ENCODE peak calls at places on chromosomes 7 and 10, in eight cellular contexts. L, Y, J, N, B, E, P and C are unnamed samples. For H3K9me2, the result is how much of the 10 kb centered on the place peaks cover.

GRCh38 chr7:117269417-117269816 is 53.4 kb downstream of the WNT2 start:
- DNase-seq in E (no peak), B (peak), Y (no peak), L (peak), J (no peak), P (no peak), N (no peak), C (peak)

GRCh38 chr7:157527235-157527634 is 190.4 kb downstream of the DNAJB6 start:
- DNase-seq in Y (no peak), J (no peak), N (no peak), B (no peak), E (no peak), P (no peak), L (no peak), C (no peak)

GRCh38 chr10:63611078-63611477 is 89.9 kb downstream of the REEP3 start:
- DNase-seq in J (no peak), Y (no peak), B (no peak), L (peak), E (no peak), N (no peak), P (no peak), C (peak)

GRCh38 chr7:135980665-135981180 is 3.6 kb upstream of the MTPN start:
- DNase-seq in B (no peak), L (peak), P (no peak), Y (peak), N (no peak), E (no peak), J (peak), C (peak)

GRCh38 chr10:89940076-89940475 is 238.7 kb downstream of the KIF20B start:
- DNase-seq in L (no peak), Y (no peak), P (no peak), E (no peak), J (no peak), B (no peak), N (no peak), C (no peak)

GRCh38 chr7:30863694-30864011 is 48.0 kb upstream of the AQP1 start:
- DNase-seq in L (no peak), J (no peak), P (no peak), E (no peak), B (no peak), N (no peak), Y (no peak), C (no peak)

GRCh38 chr10:114081911-114082583 is 38.4 kb downstream of the ADRB1 start:
- DNase-seq in P (no peak), N (no peak), E (no peak), L (no peak), Y (no peak), J (no peak), B (no peak), C (peak)

GRCh38 chr10:131858583-131859340 is 42.0 kb upstream of the PPP2R2D start:
- DNase-seq in N (no peak), L (no peak), J (no peak), Y (no peak), E (no peak), B (no peak), P (no peak), C (no peak)

GRCh38 chr10:68156373-68157185 is 47.3 kb downstream of the MYPN start:
- DNase-seq in P (peak), E (peak), L (peak), J (peak), B (peak), N (peak), Y (peak), C (peak)

GRCh38 chr7:129271500-129272355 is 46.9 kb downstream of the AHCYL2 start:
- DNase-seq in B (peak), J (peak), N (peak), Y (peak), P (peak), L (peak), E (peak), C (peak)

GRCh38 chr10:74913321-74913980 is 87.1 kb downstream of the KAT6B start:
- DNase-seq in N (no peak), L (no peak), E (no peak), Y (no peak), J (no peak), B (no peak), P (no peak), C (no peak)

GRCh38 chr7:127413962-127414361 is 21.5 kb upstream of the ZNF800 start:
- DNase-seq in N (no peak), J (peak), B (no peak), L (no peak), Y (no peak), E (no peak), P (no peak), C (no peak)

GRCh38 chr7:119935418-119936025 is 337.5 kb upstream of the KCND2 start:
- DNase-seq in J (peak), E (peak), P (peak), Y (no peak), N (peak), B (peak), L (peak), C (peak)

GRCh38 chr7:42770106-42770505 is 141.8 kb downstream of the C7orf25 start:
- DNase-seq in B (no peak), L (peak), Y (no peak), N (no peak), E (no peak), J (no peak), P (no peak), C (peak)

GRCh38 chr7:116582806-116583444 is 58.1 kb downstream of the CAV1 start:
- DNase-seq in E (no peak), P (no peak), Y (no peak), L (peak), J (no peak), N (no peak), B (no peak), C (no peak)

GRCh38 chr10:62231371-62231770 is 37.3 kb downstream of the RTKN2 start:
- DNase-seq in J (no peak), L (peak), P (no peak), N (no peak), E (no peak), Y (no peak), B (no peak), C (peak)

GRCh38 chr7:105857009-105857952 is 19.1 kb downstream of the ATXN7L1 start:
- DNase-seq in J (no peak), B (no peak), E (no peak), L (no peak), P (no peak), N (no peak), Y (no peak), C (no peak)

GRCh38 chr10:58909881-58910280 is 266.6 kb upstream of the PHYHIPL start:
- DNase-seq in N (no peak), Y (no peak), J (no peak), L (peak), E (no peak), B (no peak), P (no peak), C (no peak)

GRCh38 chr7:28440055-28440601 is 27.8 kb downstream of the CREB5 start:
- DNase-seq in Y (no peak), P (no peak), E (no peak), L (no peak), B (no peak), N (no peak), J (no peak), C (no peak)

GRCh38 chr10:93991596-93992284 is 2.0 kb upstream of the PLCE1 start:
- DNase-seq in E (peak), B (peak), L (peak), J (no peak), N (no peak), P (peak), Y (peak), C (peak)

GRCh38 chr7:128697301-128697905 is 25.3 kb downstream of the GARIN1A start:
- DNase-seq in N (peak), B (no peak), Y (peak), E (peak), L (peak), J (peak), P (peak), C (no peak)

GRCh38 chr10:118545381-118545780 is 50.1 kb downstream of the PRLHR start:
- DNase-seq in B (no peak), L (no peak), P (no peak), N (no peak), E (no peak), Y (no peak), J (no peak), C (no peak)

GRCh38 chr10:15426558-15426957 is 55.5 kb upstream of the FAM171A1 start:
- DNase-seq in E (no peak), B (no peak), J (no peak), Y (no peak), P (no peak), N (no peak), L (no peak), C (no peak)

GRCh38 chr10:102652170-102652926 is 8.1 kb downstream of the TRIM8 start:
- DNase-seq in B (no peak), P (no peak), E (no peak), N (no peak), J (peak), L (no peak), Y (no peak), C (no peak)

GRCh38 chr7:142463401-142463850 is 205.6 kb upstream of the PRSS58 start:
- DNase-seq in L (peak), J (no peak), B (no peak), P (no peak), N (no peak), Y (no peak), E (no peak), C (no peak)

GRCh38 chr10:70448236-70448635 is 6.8 kb upstream of the NODAL start:
- DNase-seq in J (no peak), B (no peak), Y (no peak), N (no peak), L (no peak), P (no peak), E (no peak), C (no peak)

GRCh38 chr10:22677333-22677732 is 37.0 kb downstream of the PIP4K2A start:
- DNase-seq in J (no peak), Y (no peak), N (no peak), P (no peak), L (no peak), B (no peak), E (no peak), C (no peak)

GRCh38 chr10:6348091-6348862 is 145.5 kb downstream of the PFKFB3 start:
- DNase-seq in L (peak), P (no peak), E (no peak), B (no peak), Y (no peak), J (peak), N (no peak), C (no peak)

GRCh38 chr10:132820056-132820455 is 34.1 kb upstream of the NKX6-2 start:
- DNase-seq in E (no peak), Y (no peak), B (no peak), J (no peak), N (no peak), P (no peak), L (no peak), C (no peak)

GRCh38 chr7:78221961-78222751 is 423.6 kb downstream of the PHTF2 start:
- DNase-seq in E (no peak), N (no peak), B (no peak), Y (no peak), J (peak), P (no peak), L (peak), C (no peak)

GRCh38 chr7:157936976-157937375 is 600.2 kb downstream of the DNAJB6 start:
- DNase-seq in J (no peak), L (no peak), B (no peak), Y (no peak), N (no peak), E (no peak), P (no peak), C (no peak)

GRCh38 chr10:121596668-121597503 is 1.4 kb downstream of the FGFR2 start:
- DNase-seq in L (peak), Y (no peak), B (no peak), E (peak), N (no peak), J (no peak), P (peak), C (no peak)

GRCh38 chr10:121597504-121598241 is 571 bp downstream of the FGFR2 start:
- DNase-seq in J (no peak), E (peak), N (peak), B (no peak), L (no peak), Y (no peak), P (peak), C (no peak)

GRCh38 chr10:121594623-121595320 is 3.5 kb downstream of the FGFR2 start:
- DNase-seq in E (no peak), L (peak), Y (no peak), P (no peak), B (no peak), N (no peak), J (no peak), C (no peak)

GRCh38 chr10:121595321-121595805 is 2.9 kb downstream of the FGFR2 start:
- DNase-seq in L (peak), E (no peak), J (no peak), Y (no peak), P (no peak), B (no peak), N (no peak), C (no peak)

DNA sequence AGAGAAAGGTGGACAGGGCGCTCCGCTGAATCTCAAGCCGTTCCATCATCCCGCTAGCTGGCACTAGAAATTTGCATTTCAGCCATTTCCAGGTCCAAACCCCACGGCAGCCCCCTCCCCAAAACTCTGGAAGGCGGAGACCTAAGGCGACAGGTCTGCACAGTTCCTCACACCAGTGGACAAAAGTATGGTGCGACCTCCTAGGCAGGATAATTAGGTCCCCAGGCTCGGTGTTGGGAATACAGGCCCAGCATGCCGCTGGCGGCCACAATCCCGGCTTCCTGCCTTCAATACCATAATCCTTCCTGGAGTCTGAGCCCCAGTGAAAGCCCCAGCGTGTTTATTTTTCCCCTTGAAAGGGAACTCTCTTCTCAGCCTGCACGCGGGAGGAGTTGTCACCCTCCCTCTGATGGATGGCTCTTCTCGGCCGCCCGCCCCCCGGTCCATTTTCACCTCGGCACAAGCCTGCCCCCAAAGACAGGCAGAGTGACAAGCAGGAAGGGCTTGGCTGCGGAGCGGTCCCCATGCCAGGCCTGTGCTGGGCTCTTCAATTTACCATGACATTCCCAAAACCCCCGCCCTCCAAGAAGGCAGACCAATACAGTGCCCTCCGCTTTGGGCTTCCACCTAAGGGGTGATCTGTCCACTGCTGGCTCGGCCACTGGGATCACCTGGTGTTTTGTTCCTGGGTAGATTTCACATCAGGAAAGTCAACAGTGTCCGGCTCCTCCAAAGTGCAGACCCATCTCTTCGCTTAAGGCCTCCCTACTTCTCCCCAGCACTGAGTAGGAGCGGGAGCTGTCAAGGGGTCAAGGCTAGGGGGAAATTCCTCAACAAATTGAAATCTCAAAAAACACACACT is 2.2 kb downstream of the FGFR2 start:
- DNase-seq in J (no peak), L (no peak), B (no peak), Y (no peak), P (peak), E (peak), N (no peak), C (no peak)
- H3K27ac ChIP-seq in J (no peak), L (no peak), B (no peak), Y (no peak), P (peak), E (peak), N (no peak), C (no peak)

GRCh38 chr10:2543142-2543886 is 524.0 kb upstream of the PFKP start:
- DNase-seq in E (no peak), N (no peak), L (no peak), J (no peak), Y (no peak), P (no peak), B (no peak), C (no peak)
- H3K9me2 ChIP-seq in E (under half), N (under half), L (under half), J (under half), Y (under half), P (under half), B (under half), C (under half)

DNA sequence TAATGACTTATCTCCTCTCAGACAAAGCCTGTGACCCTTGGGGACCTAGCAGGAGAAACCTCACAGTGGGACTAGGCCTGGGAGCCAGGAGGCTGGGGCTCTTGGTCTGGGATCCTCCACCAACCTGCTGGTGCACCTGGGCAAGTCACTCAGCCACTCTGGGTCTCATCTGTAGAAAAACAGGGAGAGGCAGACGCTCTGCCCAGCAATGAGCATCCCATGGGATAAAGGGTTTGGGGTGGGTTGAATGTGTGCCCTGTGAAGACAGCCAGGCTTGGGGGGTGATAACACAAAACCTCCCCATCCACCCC is 81.6 kb downstream of the ZMIZ1 start:
- DNase-seq in P (no peak), Y (no peak), E (no peak), B (no peak), L (no peak), J (no peak), N (no peak), C (no peak)
- H3K27ac ChIP-seq in P (peak), Y (peak), E (no peak), B (peak), L (peak), J (no peak), N (peak), C (peak)

GRCh38 chr10:43944742-43945730 is 296.4 kb upstream of the ZNF32 start:
- DNase-seq in B (no peak), N (no peak), Y (no peak), E (no peak), L (no peak), P (no peak), J (no peak), C (no peak)

GRCh38 chr10:43952760-43953159 is 304.1 kb upstream of the ZNF32 start:
- DNase-seq in J (no peak), L (peak), N (no peak), B (no peak), P (no peak), Y (no peak), E (no peak), C (no peak)

GRCh38 chr10:43945908-43946307 is 297.2 kb upstream of the ZNF32 start:
- DNase-seq in P (no peak), Y (no peak), L (no peak), N (no peak), E (no peak), J (no peak), B (no peak), C (no peak)

GRCh38 chr10:43946445-43946844 is 297.8 kb upstream of the ZNF32 start:
- DNase-seq in L (no peak), E (no peak), J (no peak), Y (no peak), B (no peak), N (no peak), P (no peak), C (no peak)

DNA sequence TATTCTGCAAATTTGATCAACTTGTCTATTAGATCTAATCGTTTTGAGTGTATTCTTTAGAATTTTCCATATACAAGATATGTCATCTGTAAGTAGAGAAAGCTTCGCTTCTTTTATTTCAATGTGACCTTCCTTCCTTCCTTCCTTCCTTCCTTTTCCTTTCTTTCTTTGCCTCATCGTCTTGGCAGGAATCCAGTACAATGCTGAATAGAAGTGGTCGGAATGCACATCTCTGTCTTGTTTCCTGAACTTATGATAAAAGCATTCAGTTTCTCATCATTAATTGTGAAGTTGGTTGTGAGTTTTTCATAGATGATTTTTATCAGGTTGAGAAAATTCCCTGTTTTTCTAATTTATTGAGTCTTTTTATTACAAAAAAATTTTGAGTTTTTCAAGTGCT is 300.7 kb upstream of the ZNF32 start:
- DNase-seq in Y (no peak), N (no peak), P (no peak), J (no peak), L (no peak), B (no peak), E (no peak), C (no peak)
- H3K9me2 ChIP-seq in Y (under half), N (under half), P (under half), J (under half), L (under half), B (under half), E (under half), C (under half)

DNA sequence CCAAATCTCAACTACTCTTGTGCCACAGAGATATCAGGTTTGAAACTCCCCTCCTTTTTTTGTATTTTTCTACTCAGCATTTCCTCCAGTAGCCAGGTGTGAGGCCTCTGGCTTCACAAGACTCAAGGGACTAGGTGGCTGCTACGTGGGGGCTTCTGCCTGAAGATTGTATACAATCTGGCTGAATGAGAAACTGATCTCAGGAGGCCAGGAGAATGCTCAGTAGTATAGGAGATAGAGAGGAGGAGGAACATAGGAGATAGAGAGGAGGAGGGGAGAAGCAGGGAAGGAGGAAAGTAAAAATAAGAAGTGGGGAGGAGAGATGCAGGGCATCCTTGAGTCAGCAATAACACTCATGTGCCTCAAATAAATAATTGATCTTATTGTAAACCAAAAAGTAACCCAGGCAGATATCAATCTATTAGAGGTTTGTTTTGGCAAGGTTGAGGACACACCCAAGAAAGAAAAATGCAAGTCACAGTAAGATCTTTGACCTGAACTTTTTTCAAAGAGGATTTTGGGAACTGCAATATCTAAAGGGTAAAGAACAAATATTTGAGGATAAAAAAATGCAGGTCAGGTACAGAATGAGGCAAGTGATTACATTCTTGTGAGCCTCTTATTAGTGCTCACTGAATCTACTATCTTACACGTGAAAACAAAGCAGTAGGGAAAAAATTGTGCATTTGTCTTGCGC is 36.8 kb downstream of the AKR1C8 start:
- DNase-seq in J (no peak), Y (no peak), E (no peak), L (no peak), N (no peak), P (no peak), B (no peak), C (no peak)
- H3K27ac ChIP-seq in J (no peak), Y (peak), E (no peak), L (no peak), N (no peak), P (peak), B (no peak), C (no peak)